ENCODE peak calls at places on chromosomes 7 and 10, in four cellular contexts. One of them, this sample, is unnamed.

GRCh38 chr7:158821173-158822021 is 7.9 kb downstream of the ESYT2 start:
- DNase-seq in T-cell: no peak
- DNase-seq in left cardiac atrium: no peak
- DNase-seq in GM03348: peak
- DNase-seq in this sample: no peak

GRCh38 chr7:133060016-133060415 is 21.9 kb downstream of the CHCHD3 start:
- DNase-seq in T-cell: no peak
- DNase-seq in GM03348: no peak
- DNase-seq in left cardiac atrium: no peak
- DNase-seq in this sample: no peak

GRCh38 chr7:36208997-36209813 is 56.2 kb downstream of the EEPD1 start:
- DNase-seq in left cardiac atrium: no peak
- DNase-seq in T-cell: peak
- DNase-seq in GM03348: no peak
- DNase-seq in this sample: no peak

GRCh38 chr7:92226981-92227380 is 18.7 kb downstream of the KRIT1 start:
- DNase-seq in GM03348: no peak
- DNase-seq in left cardiac atrium: no peak
- DNase-seq in T-cell: no peak
- DNase-seq in this sample: no peak

GRCh38 chr10:97067716-97068391 is 117.9 kb downstream of the SLIT1 start:
- DNase-seq in left cardiac atrium: no peak
- DNase-seq in GM03348: no peak
- DNase-seq in T-cell: no peak
- DNase-seq in this sample: no peak

GRCh38 chr10:125878957-125879835 is 1.9 kb downstream of the DHX32 start:
- DNase-seq in left cardiac atrium: no peak
- DNase-seq in T-cell: no peak
- DNase-seq in GM03348: peak
- DNase-seq in this sample: peak

GRCh38 chr10:113982745-113983144 is 60.9 kb upstream of the ADRB1 start:
- DNase-seq in left cardiac atrium: no peak
- DNase-seq in GM03348: no peak
- DNase-seq in T-cell: no peak
- DNase-seq in this sample: no peak

GRCh38 chr10:116272497-116273221 is at the start of gene GFRA1:
- DNase-seq in GM03348: peak
- DNase-seq in T-cell: no peak
- DNase-seq in left cardiac atrium: no peak
- DNase-seq in this sample: no peak

GRCh38 chr7:112596260-112596659 is 115.5 kb downstream of the LSMEM1 start:
- DNase-seq in left cardiac atrium: no peak
- DNase-seq in GM03348: peak
- DNase-seq in T-cell: no peak
- DNase-seq in this sample: no peak

GRCh38 chr7:132218876-132219275 is 357.4 kb downstream of the PLXNA4 start:
- DNase-seq in T-cell: no peak
- DNase-seq in left cardiac atrium: no peak
- DNase-seq in GM03348: no peak
- DNase-seq in this sample: no peak

GRCh38 chr10:110279062-110279986 is 25.4 kb downstream of the SMNDC1 start:
- DNase-seq in left cardiac atrium: peak
- DNase-seq in T-cell: peak
- DNase-seq in GM03348: peak
- DNase-seq in this sample: no peak

GRCh38 chr7:130079846-130080394 is 9.6 kb downstream of the KLHDC10 start:
- DNase-seq in T-cell: no peak
- DNase-seq in left cardiac atrium: no peak
- DNase-seq in GM03348: no peak
- DNase-seq in this sample: no peak

GRCh38 chr10:60208676-60209269 is 180.9 kb downstream of the ANK3 start:
- DNase-seq in T-cell: no peak
- DNase-seq in left cardiac atrium: no peak
- DNase-seq in GM03348: peak
- DNase-seq in this sample: no peak

GRCh38 chr10:62589689-62590088 is 214.8 kb upstream of the ADO start:
- DNase-seq in T-cell: no peak
- DNase-seq in GM03348: no peak
- DNase-seq in left cardiac atrium: no peak
- DNase-seq in this sample: no peak

GRCh38 chr10:64518456-64518855 is 997.3 kb downstream of the REEP3 start:
- DNase-seq in GM03348: no peak
- DNase-seq in left cardiac atrium: no peak
- DNase-seq in T-cell: no peak
- DNase-seq in this sample: no peak

GRCh38 chr10:7895699-7896090 is 77.4 kb downstream of the TAF3 start:
- DNase-seq in GM03348: no peak
- DNase-seq in T-cell: no peak
- DNase-seq in left cardiac atrium: no peak
- DNase-seq in this sample: no peak

GRCh38 chr10:101071266-101071884 is 9.6 kb downstream of the KAZALD1 start:
- DNase-seq in GM03348: no peak
- DNase-seq in T-cell: no peak
- DNase-seq in left cardiac atrium: no peak
- DNase-seq in this sample: no peak

GRCh38 chr10:71396714-71397339 is at the start of gene CDH23:
- DNase-seq in left cardiac atrium: peak
- DNase-seq in GM03348: no peak
- DNase-seq in T-cell: no peak
- DNase-seq in this sample: no peak

GRCh38 chr10:118698421-118698820 is 56.3 kb downstream of the CACUL1 start:
- DNase-seq in GM03348: peak
- DNase-seq in T-cell: peak
- DNase-seq in left cardiac atrium: peak
- DNase-seq in this sample: no peak

GRCh38 chr7:107505997-107506682 is 36.3 kb downstream of the GPR22 start:
- DNase-seq in left cardiac atrium: no peak
- DNase-seq in T-cell: no peak
- DNase-seq in GM03348: no peak
- DNase-seq in this sample: no peak

GRCh38 chr7:106456339-106456738 is 171.6 kb upstream of the NAMPT start:
- DNase-seq in GM03348: no peak
- DNase-seq in left cardiac atrium: no peak
- DNase-seq in T-cell: no peak
- DNase-seq in this sample: no peak

GRCh38 chr7:2523941-2524807 is 4.6 kb downstream of the LFNG start:
- DNase-seq in GM03348: no peak
- DNase-seq in T-cell: no peak
- DNase-seq in left cardiac atrium: peak
- DNase-seq in this sample: no peak

GRCh38 chr7:151249732-151250072 is 1.2 kb upstream of the SMARCD3 start:
- DNase-seq in T-cell: no peak
- DNase-seq in GM03348: peak
- DNase-seq in left cardiac atrium: peak
- DNase-seq in this sample: no peak

GRCh38 chr7:151017953-151018420 is 6.3 kb downstream of the ATG9B start:
- DNase-seq in GM03348: peak
- DNase-seq in T-cell: peak
- DNase-seq in left cardiac atrium: peak
- DNase-seq in this sample: peak

GRCh38 chr7:145928937-145929336 is 187.7 kb upstream of the CNTNAP2 start:
- DNase-seq in GM03348: no peak
- DNase-seq in T-cell: no peak
- DNase-seq in left cardiac atrium: no peak
- DNase-seq in this sample: no peak

GRCh38 chr7:70681111-70681846 is 450.7 kb upstream of the GALNT17 start:
- DNase-seq in left cardiac atrium: no peak
- DNase-seq in GM03348: no peak
- DNase-seq in T-cell: no peak
- DNase-seq in this sample: no peak

This sample was measured in GOT3.